ENCODE peak calls at places on chromosomes 4 and X, in ten cellular contexts. One of them, this sample, is unnamed.

GRCh38 chr4:177461606-177462005 is 19.4 kb upstream of the AGA start:
- DNase-seq in stimulated activated CD8-positive, alpha-beta memory T cell treated with anti-CD3 and anti-CD28 coated beads, Interleukin-15, amount 100 ng/mL, for 24 hours: no peak
- DNase-seq in skeletal muscle cell: no peak
- DNase-seq in HL-60: no peak
- DNase-seq in GM23338: no peak
- DNase-seq in iris pigment epithelial cell: peak
- DNase-seq in astrocyte: peak
- DNase-seq in naive thymus-derived CD8-positive, alpha-beta T cell: no peak
- DNase-seq in activated naive CD4-positive, alpha-beta T cell treated with anti-CD3 and anti-CD28 coated beads, Interleukin-2, amount 10 ng/mL, durations not matched to agents 7 days and 5 days: no peak
- DNase-seq in NCI-H2081: no peak
- DNase-seq in this sample: no peak

GRCh38 chrX:131802836-131803626 is 220.1 kb upstream of the STK26 start:
- DNase-seq in naive thymus-derived CD8-positive, alpha-beta T cell: no peak
- DNase-seq in GM23338: peak
- DNase-seq in iris pigment epithelial cell: no peak
- DNase-seq in NCI-H2081: peak
- DNase-seq in astrocyte: no peak
- DNase-seq in stimulated activated CD8-positive, alpha-beta memory T cell treated with anti-CD3 and anti-CD28 coated beads, Interleukin-15, amount 100 ng/mL, for 24 hours: no peak
- DNase-seq in HL-60: no peak
- DNase-seq in skeletal muscle cell: no peak
- DNase-seq in activated naive CD4-positive, alpha-beta T cell treated with anti-CD3 and anti-CD28 coated beads, Interleukin-2, amount 10 ng/mL, durations not matched to agents 7 days and 5 days: peak
- DNase-seq in this sample: peak

GRCh38 chrX:78622834-78623233 is 36.3 kb downstream of the RTL3 start:
- DNase-seq in NCI-H2081: no peak
- DNase-seq in stimulated activated CD8-positive, alpha-beta memory T cell treated with anti-CD3 and anti-CD28 coated beads, Interleukin-15, amount 100 ng/mL, for 24 hours: no peak
- DNase-seq in GM23338: no peak
- DNase-seq in iris pigment epithelial cell: no peak
- DNase-seq in naive thymus-derived CD8-positive, alpha-beta T cell: no peak
- DNase-seq in astrocyte: no peak
- DNase-seq in HL-60: no peak
- DNase-seq in activated naive CD4-positive, alpha-beta T cell treated with anti-CD3 and anti-CD28 coated beads, Interleukin-2, amount 10 ng/mL, durations not matched to agents 7 days and 5 days: no peak
- DNase-seq in skeletal muscle cell: no peak
- DNase-seq in this sample: no peak

GRCh38 chr4:7197910-7198309 is 5.6 kb downstream of the SORCS2 start:
- DNase-seq in naive thymus-derived CD8-positive, alpha-beta T cell: no peak
- DNase-seq in HL-60: no peak
- DNase-seq in activated naive CD4-positive, alpha-beta T cell treated with anti-CD3 and anti-CD28 coated beads, Interleukin-2, amount 10 ng/mL, durations not matched to agents 7 days and 5 days: no peak
- DNase-seq in NCI-H2081: no peak
- DNase-seq in iris pigment epithelial cell: no peak
- DNase-seq in GM23338: no peak
- DNase-seq in stimulated activated CD8-positive, alpha-beta memory T cell treated with anti-CD3 and anti-CD28 coated beads, Interleukin-15, amount 100 ng/mL, for 24 hours: no peak
- DNase-seq in skeletal muscle cell: no peak
- DNase-seq in astrocyte: no peak
- DNase-seq in this sample: peak

GRCh38 chr4:48360285-48360965 is 19.1 kb downstream of the SLAIN2 start:
- DNase-seq in astrocyte: peak
- DNase-seq in stimulated activated CD8-positive, alpha-beta memory T cell treated with anti-CD3 and anti-CD28 coated beads, Interleukin-15, amount 100 ng/mL, for 24 hours: no peak
- DNase-seq in GM23338: no peak
- DNase-seq in naive thymus-derived CD8-positive, alpha-beta T cell: no peak
- DNase-seq in activated naive CD4-positive, alpha-beta T cell treated with anti-CD3 and anti-CD28 coated beads, Interleukin-2, amount 10 ng/mL, durations not matched to agents 7 days and 5 days: no peak
- DNase-seq in skeletal muscle cell: peak
- DNase-seq in NCI-H2081: no peak
- DNase-seq in HL-60: no peak
- DNase-seq in iris pigment epithelial cell: peak
- DNase-seq in this sample: no peak

GRCh38 chr4:182748949-182749348 is 168.2 kb downstream of the DCTD start:
- DNase-seq in astrocyte: no peak
- DNase-seq in skeletal muscle cell: no peak
- DNase-seq in GM23338: no peak
- DNase-seq in HL-60: no peak
- DNase-seq in naive thymus-derived CD8-positive, alpha-beta T cell: no peak
- DNase-seq in stimulated activated CD8-positive, alpha-beta memory T cell treated with anti-CD3 and anti-CD28 coated beads, Interleukin-15, amount 100 ng/mL, for 24 hours: no peak
- DNase-seq in NCI-H2081: no peak
- DNase-seq in activated naive CD4-positive, alpha-beta T cell treated with anti-CD3 and anti-CD28 coated beads, Interleukin-2, amount 10 ng/mL, durations not matched to agents 7 days and 5 days: no peak
- DNase-seq in iris pigment epithelial cell: peak
- DNase-seq in this sample: no peak

GRCh38 chrX:107775734-107776511 is at the start of gene TSC22D3:
- DNase-seq in naive thymus-derived CD8-positive, alpha-beta T cell: peak
- DNase-seq in skeletal muscle cell: no peak
- DNase-seq in iris pigment epithelial cell: peak
- DNase-seq in GM23338: peak
- DNase-seq in astrocyte: peak
- DNase-seq in HL-60: no peak
- DNase-seq in NCI-H2081: peak
- DNase-seq in stimulated activated CD8-positive, alpha-beta memory T cell treated with anti-CD3 and anti-CD28 coated beads, Interleukin-15, amount 100 ng/mL, for 24 hours: no peak
- DNase-seq in activated naive CD4-positive, alpha-beta T cell treated with anti-CD3 and anti-CD28 coated beads, Interleukin-2, amount 10 ng/mL, durations not matched to agents 7 days and 5 days: peak
- DNase-seq in this sample: peak

GRCh38 chrX:133698298-133698697 is 283.0 kb upstream of the GPC4 start:
- DNase-seq in naive thymus-derived CD8-positive, alpha-beta T cell: no peak
- DNase-seq in HL-60: no peak
- DNase-seq in NCI-H2081: no peak
- DNase-seq in activated naive CD4-positive, alpha-beta T cell treated with anti-CD3 and anti-CD28 coated beads, Interleukin-2, amount 10 ng/mL, durations not matched to agents 7 days and 5 days: no peak
- DNase-seq in stimulated activated CD8-positive, alpha-beta memory T cell treated with anti-CD3 and anti-CD28 coated beads, Interleukin-15, amount 100 ng/mL, for 24 hours: no peak
- DNase-seq in iris pigment epithelial cell: peak
- DNase-seq in astrocyte: peak
- DNase-seq in GM23338: peak
- DNase-seq in skeletal muscle cell: peak
- DNase-seq in this sample: no peak

GRCh38 chrX:130162094-130162493 is 3.5 kb downstream of the AIFM1 start:
- DNase-seq in iris pigment epithelial cell: no peak
- DNase-seq in astrocyte: no peak
- DNase-seq in HL-60: no peak
- DNase-seq in skeletal muscle cell: no peak
- DNase-seq in stimulated activated CD8-positive, alpha-beta memory T cell treated with anti-CD3 and anti-CD28 coated beads, Interleukin-15, amount 100 ng/mL, for 24 hours: no peak
- DNase-seq in NCI-H2081: no peak
- DNase-seq in activated naive CD4-positive, alpha-beta T cell treated with anti-CD3 and anti-CD28 coated beads, Interleukin-2, amount 10 ng/mL, durations not matched to agents 7 days and 5 days: no peak
- DNase-seq in GM23338: no peak
- DNase-seq in naive thymus-derived CD8-positive, alpha-beta T cell: no peak
- DNase-seq in this sample: no peak

GRCh38 chr4:168744021-168744420 is 247.2 kb downstream of the PALLD start:
- DNase-seq in HL-60: no peak
- DNase-seq in astrocyte: no peak
- DNase-seq in GM23338: no peak
- DNase-seq in NCI-H2081: no peak
- DNase-seq in naive thymus-derived CD8-positive, alpha-beta T cell: no peak
- DNase-seq in activated naive CD4-positive, alpha-beta T cell treated with anti-CD3 and anti-CD28 coated beads, Interleukin-2, amount 10 ng/mL, durations not matched to agents 7 days and 5 days: no peak
- DNase-seq in iris pigment epithelial cell: peak
- DNase-seq in skeletal muscle cell: peak
- DNase-seq in stimulated activated CD8-positive, alpha-beta memory T cell treated with anti-CD3 and anti-CD28 coated beads, Interleukin-15, amount 100 ng/mL, for 24 hours: no peak
- DNase-seq in this sample: no peak

GRCh38 chr4:125049711-125050110 is 265.0 kb upstream of the FAT4 start:
- DNase-seq in GM23338: no peak
- DNase-seq in stimulated activated CD8-positive, alpha-beta memory T cell treated with anti-CD3 and anti-CD28 coated beads, Interleukin-15, amount 100 ng/mL, for 24 hours: no peak
- DNase-seq in NCI-H2081: no peak
- DNase-seq in astrocyte: no peak
- DNase-seq in skeletal muscle cell: no peak
- DNase-seq in activated naive CD4-positive, alpha-beta T cell treated with anti-CD3 and anti-CD28 coated beads, Interleukin-2, amount 10 ng/mL, durations not matched to agents 7 days and 5 days: no peak
- DNase-seq in naive thymus-derived CD8-positive, alpha-beta T cell: no peak
- DNase-seq in iris pigment epithelial cell: peak
- DNase-seq in HL-60: no peak
- DNase-seq in this sample: no peak

GRCh38 chr4:78720151-78720726 is 55.9 kb upstream of the BMP2K start:
- DNase-seq in activated naive CD4-positive, alpha-beta T cell treated with anti-CD3 and anti-CD28 coated beads, Interleukin-2, amount 10 ng/mL, durations not matched to agents 7 days and 5 days: no peak
- DNase-seq in HL-60: no peak
- DNase-seq in stimulated activated CD8-positive, alpha-beta memory T cell treated with anti-CD3 and anti-CD28 coated beads, Interleukin-15, amount 100 ng/mL, for 24 hours: no peak
- DNase-seq in NCI-H2081: no peak
- DNase-seq in iris pigment epithelial cell: no peak
- DNase-seq in GM23338: peak
- DNase-seq in astrocyte: no peak
- DNase-seq in naive thymus-derived CD8-positive, alpha-beta T cell: no peak
- DNase-seq in skeletal muscle cell: no peak
- DNase-seq in this sample: no peak